ENCODE peak calls at places on chromosome X, in four cellular contexts. G is activated effector memory CD4-positive, alpha-beta T cell treated with Interleukin-2 at 50 U/mL for 16 hours; Y is fibroblast of the aortic adventitia; L is kidney epithelial cell. F is an unnamed sample.

GRCh38 chrX:38886112-38886511 is 84.9 kb downstream of the MID1IP1 start:
- DNase-seq in G (no peak), Y (no peak), L (no peak), F (no peak)

GRCh38 chrX:64394059-64394873 is 986 bp downstream of the MTMR8 start:
- DNase-seq in G (no peak), Y (no peak), L (no peak), F (no peak)

GRCh38 chrX:154595559-154595958 is 10.6 kb downstream of the CTAG1A start:
- DNase-seq in G (no peak), Y (peak), L (no peak), F (no peak)

GRCh38 chrX:141405878-141406492 is 163.7 kb upstream of the SPANXC start:
- DNase-seq in G (no peak), Y (peak), L (peak), F (peak)

GRCh38 chrX:79159800-79160199 is 15.3 kb downstream of the GPR174 start:
- DNase-seq in G (no peak), Y (no peak), L (no peak), F (no peak)

GRCh38 chrX:12580548-12580947 is 210.7 kb upstream of the PRPS2 start:
- DNase-seq in G (no peak), Y (no peak), L (no peak), F (no peak)

GRCh38 chrX:23333842-23334535 is 660 bp upstream of the PTCHD1 start:
- DNase-seq in G (no peak), Y (no peak), L (no peak), F (no peak)

GRCh38 chrX:1529328-1529727 is 7.7 kb downstream of the P2RY8 start:
- DNase-seq in G (no peak), Y (no peak), L (no peak), F (no peak)

GRCh38 chrX:257681-258289 is 23.4 kb upstream of the PLCXD1 start:
- DNase-seq in G (no peak), Y (no peak), L (no peak), F (no peak)

GRCh38 chrX:7925867-7926472 is 1.2 kb downstream of the PNPLA4 start:
- DNase-seq in G (peak), Y (peak), L (peak), F (peak)

GRCh38 chrX:68838571-68838910 is 9.7 kb downstream of the EFNB1 start:
- DNase-seq in G (no peak), Y (no peak), L (no peak), F (no peak)

GRCh38 chrX:18607966-18608365 is 63.9 kb downstream of the RS1 start:
- DNase-seq in G (no peak), Y (no peak), L (no peak), F (no peak)

GRCh38 chrX:15292861-15293260 is 22.6 kb downstream of the ASB11 start:
- DNase-seq in G (no peak), Y (no peak), L (no peak), F (no peak)

GRCh38 chrX:39504850-39505259 is 592.9 kb downstream of the BCOR start:
- DNase-seq in G (no peak), Y (no peak), L (no peak), F (peak)

GRCh38 chrX:69546417-69546816 is 42.3 kb downstream of the NALF2 start:
- DNase-seq in G (no peak), Y (no peak), L (no peak), F (no peak)

GRCh38 chrX:110167952-110168451 is 149.9 kb downstream of the AMMECR1 start:
- DNase-seq in G (peak), Y (no peak), L (no peak), F (no peak)

GRCh38 chrX:96906741-96907140 is 23.0 kb downstream of the RPA4 start:
- DNase-seq in G (no peak), Y (peak), L (no peak), F (peak)

GRCh38 chrX:134713618-134714107 is 55.4 kb upstream of the PLAC1 start:
- DNase-seq in G (no peak), Y (no peak), L (no peak), F (no peak)

GRCh38 chrX:149259241-149259640 is 245.9 kb downstream of the IDS start:
- DNase-seq in G (no peak), Y (no peak), L (no peak), F (peak)

GRCh38 chrX:153821066-153821465 is 9.3 kb downstream of the PDZD4 start:
- DNase-seq in G (no peak), Y (no peak), L (no peak), F (no peak)

GRCh38 chrX:139720136-139720535 is 12.2 kb upstream of the MCF2 start:
- DNase-seq in G (no peak), Y (peak), L (peak), F (peak)

F was measured in fibroblast of mammary gland.